ENCODE peak calls at places on chromosomes 5 and 9, in six cellular contexts. W is upper lobe of right lung; F is CD4-positive, CD25-positive, alpha-beta regulatory T cell; V is A673; O is uterus; Q is adrenal gland. D is an unnamed sample.

GRCh38 chr9:95981741-95982390 is 106.4 kb downstream of the ERCC6L2 start:
- DNase-seq in W (no peak), V (peak; percentile 93), Q (no peak), F (no peak), O (no peak), D (peak; percentile 16)

GRCh38 chr9:89842267-89842768 is 237.5 kb downstream of the GADD45G start:
- DNase-seq in F (no peak), O (no peak), Q (no peak), W (peak; percentile 57), V (no peak), D (no peak)

GRCh38 chr9:114988962-114989599 is 58.7 kb upstream of the TNFSF8 start:
- DNase-seq in Q (no peak), O (no peak), F (no peak), V (no peak), W (no peak), D (no peak)

GRCh38 chr9:89993678-89994630 is 389.1 kb downstream of the GADD45G start:
- DNase-seq in O (no peak), W (peak; percentile 84), V (no peak), Q (peak; percentile 50), F (no peak), D (no peak)

GRCh38 chr5:168353216-168353957 is 61.9 kb downstream of the WWC1 start:
- DNase-seq in O (no peak), W (no peak), Q (no peak), V (no peak), F (no peak), D (no peak)

GRCh38 chr9:108078823-108079222 is 589.3 kb upstream of the KLF4 start:
- DNase-seq in W (no peak), F (no peak), Q (no peak), V (no peak), O (no peak), D (no peak)

GRCh38 chr9:98714833-98715232 is 6.1 kb upstream of the GABBR2 start:
- DNase-seq in W (no peak), V (no peak), O (no peak), F (no peak), Q (no peak), D (no peak)

GRCh38 chr9:115640887-115641286 is 512.7 kb upstream of the PAPPA start:
- DNase-seq in Q (no peak), F (no peak), W (no peak), O (no peak), V (no peak), D (no peak)

GRCh38 chr5:138372225-138372624 is 19.7 kb downstream of the KDM3B start:
- DNase-seq in F (no peak), Q (no peak), W (no peak), O (no peak), V (no peak), D (no peak)

GRCh38 chr5:1351156-1351555 is 6.3 kb upstream of the CLPTM1L start:
- DNase-seq in V (no peak), O (no peak), Q (no peak), W (no peak), F (no peak), D (peak; percentile 7)

GRCh38 chr5:42858031-42858643 is 46.4 kb upstream of the SELENOP start:
- DNase-seq in Q (no peak), W (no peak), F (no peak), V (no peak), O (no peak), D (no peak)

GRCh38 chr5:56993241-56993640 is 41.3 kb upstream of the MIER3 start:
- DNase-seq in V (peak; percentile 60), Q (no peak), F (no peak), O (no peak), W (no peak), D (no peak)

GRCh38 chr9:129500166-129500862 is 120.6 kb downstream of the C9orf50 start:
- DNase-seq in Q (no peak), V (peak; percentile 70), F (no peak), W (no peak), O (no peak), D (no peak)

GRCh38 chr9:19457694-19458009 is 48.8 kb downstream of the ACER2 start:
- DNase-seq in W (no peak), F (no peak), V (no peak), Q (no peak), O (no peak), D (no peak)

GRCh38 chr5:117652001-117652639 is 1077.5 kb upstream of the SEMA6A start:
- DNase-seq in F (no peak), W (no peak), O (no peak), V (no peak), Q (no peak), D (no peak)

GRCh38 chr5:132090107-132090506 is 16.5 kb downstream of the CSF2 start:
- DNase-seq in Q (no peak), W (no peak), F (no peak), O (no peak), V (no peak), D (no peak)

GRCh38 chr9:111965566-111966019 is 69.0 kb downstream of the UGCG start:
- DNase-seq in O (no peak), V (no peak), W (no peak), Q (no peak), F (no peak), D (no peak)

GRCh38 chr9:111966324-111966723 is 69.7 kb downstream of the UGCG start:
- DNase-seq in V (no peak), Q (no peak), W (no peak), O (no peak), F (no peak), D (no peak)

GRCh38 chr9:111961575-111961974 is 65.0 kb downstream of the UGCG start:
- DNase-seq in V (peak; percentile 83), W (no peak), F (no peak), O (no peak), Q (no peak), D (no peak)

GRCh38 chr9:111962021-111962420 is 65.4 kb downstream of the UGCG start:
- DNase-seq in W (no peak), F (no peak), O (no peak), Q (no peak), V (no peak), D (no peak)

DNA sequence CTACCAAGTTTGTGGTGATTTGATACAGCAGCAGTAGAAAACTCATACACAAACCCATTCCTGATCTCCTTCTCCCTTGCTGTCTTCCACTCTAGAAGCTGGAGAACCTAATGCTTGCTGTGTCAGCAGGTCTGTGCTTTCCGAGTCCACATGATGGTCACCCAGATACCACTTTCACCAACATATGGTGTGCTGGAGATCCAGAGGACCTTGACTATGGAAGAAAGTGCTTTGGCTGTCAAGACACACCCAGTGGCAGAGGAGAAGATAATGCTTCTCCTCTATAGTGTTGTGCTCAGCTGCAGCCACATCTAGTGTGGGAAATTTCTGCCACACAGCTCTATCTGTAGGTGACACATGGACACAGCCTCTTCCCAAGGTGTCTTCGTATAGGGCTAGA is 67.4 kb downstream of the UGCG start:
- DNase-seq in V (no peak), W (no peak), Q (no peak), F (no peak), O (no peak), D (no peak)
- H3K27ac ChIP-seq in V (no peak overlapping the region), W (no peak overlapping the region), Q (no peak overlapping the region), F (no peak overlapping the region), O (no peak overlapping the region), D (no peak overlapping the region)

DNA sequence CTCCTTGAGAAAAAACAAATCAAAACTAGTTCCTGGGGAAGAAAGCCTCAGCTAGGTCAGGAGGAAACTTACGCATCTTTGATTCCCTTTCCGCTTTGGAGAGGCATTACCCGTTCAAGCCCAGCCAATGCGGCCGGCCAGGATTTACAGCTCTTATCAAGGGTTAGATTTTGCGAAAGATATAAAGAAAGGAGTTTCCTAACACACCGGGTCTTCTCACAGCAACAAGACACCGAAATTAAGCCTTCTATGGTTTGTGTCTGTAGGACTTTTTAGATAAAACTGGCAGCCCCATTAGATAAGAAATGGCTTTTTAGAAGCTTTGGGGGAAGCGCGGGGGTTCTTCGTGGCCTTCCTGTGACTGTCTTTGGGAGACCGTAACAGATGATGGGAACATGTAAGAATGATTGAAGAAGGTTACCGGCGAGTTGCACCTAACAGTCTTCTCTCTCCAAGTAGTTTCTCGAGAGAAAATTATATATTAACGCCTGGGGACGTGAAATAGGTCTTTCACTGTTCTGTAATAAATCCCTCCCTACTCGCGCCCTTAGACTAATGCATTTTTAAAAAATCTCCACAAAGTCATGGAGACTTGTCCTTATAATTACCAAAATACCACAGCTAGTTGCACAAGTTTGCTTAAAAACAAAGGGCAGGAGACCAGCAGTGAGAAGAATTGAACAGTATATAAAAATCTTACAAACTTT is 1.3 kb upstream of the ISL1 start:
- DNase-seq in W (no peak), Q (no peak), O (no peak), V (no peak), F (no peak), D (no peak)
- H3K27ac ChIP-seq in W (no peak overlapping the region), Q (no peak overlapping the region), O (no peak overlapping the region), V (peak overlapping the region; percentile 91), F (no peak overlapping the region), D (no peak overlapping the region)

GRCh38 chr5:68242743-68243142 is 27.2 kb downstream of the PIK3R1 start:
- DNase-seq in O (no peak), V (no peak), Q (no peak), F (no peak), W (no peak), D (no peak)

GRCh38 chr5:68240196-68240595 is 24.6 kb downstream of the PIK3R1 start:
- DNase-seq in Q (no peak), F (no peak), W (no peak), O (no peak), V (no peak), D (no peak)

GRCh38 chr5:68243251-68243650 is 27.7 kb downstream of the PIK3R1 start:
- DNase-seq in W (no peak), O (no peak), V (no peak), F (no peak), Q (no peak), D (no peak)

GRCh38 chr5:68239485-68239884 is 23.9 kb downstream of the PIK3R1 start:
- DNase-seq in Q (peak; percentile 74), O (peak; percentile 70), W (peak; percentile 72), V (no peak), F (peak; percentile 62), D (no peak)

GRCh38 chr5:68240771-68241170 is 25.2 kb downstream of the PIK3R1 start:
- DNase-seq in V (no peak), F (no peak), Q (no peak), W (no peak), O (no peak), D (no peak)
- H3K27ac ChIP-seq in V (no peak overlapping the region), F (peak overlapping the region; percentile 70), Q (no peak overlapping the region), W (no peak overlapping the region), O (peak overlapping the region; percentile 72), D (no peak overlapping the region)

GRCh38 chr5:109685916-109686315 is 3.8 kb upstream of the MAN2A1 start:
- DNase-seq in W (no peak), V (no peak), O (no peak), F (no peak), Q (no peak), D (no peak)

GRCh38 chr5:109681763-109682162 is 8.0 kb upstream of the MAN2A1 start:
- DNase-seq in W (no peak), Q (no peak), V (no peak), O (no peak), F (no peak), D (no peak)

GRCh38 chr5:109676920-109677319 is 12.8 kb upstream of the MAN2A1 start:
- DNase-seq in O (no peak), F (no peak), W (no peak), V (no peak), Q (no peak), D (no peak)

DNA sequence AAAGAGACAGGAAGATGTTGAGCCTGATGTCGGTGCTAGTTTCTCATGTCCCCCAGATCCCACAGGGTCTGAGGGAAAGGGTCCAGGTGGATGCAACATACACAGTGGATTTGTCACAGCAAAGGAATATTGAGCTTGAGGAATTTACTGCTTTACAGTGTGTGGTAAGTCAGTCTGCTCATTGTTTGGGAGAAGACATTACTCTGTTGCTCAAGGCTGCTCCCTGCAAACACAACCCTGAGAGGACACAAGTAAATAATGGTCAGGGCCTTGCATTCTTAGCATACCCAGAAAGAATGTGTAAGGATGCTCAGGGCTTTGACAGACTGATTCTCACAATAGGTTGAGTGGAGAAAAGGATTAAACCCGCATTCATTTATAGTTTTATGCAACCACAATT is 7.3 kb upstream of the MAN2A1 start:
- DNase-seq in V (no peak), W (no peak), Q (no peak), F (no peak), O (no peak), D (no peak)
- H3K27ac ChIP-seq in V (no peak overlapping the region), W (no peak overlapping the region), Q (no peak overlapping the region), F (no peak overlapping the region), O (no peak overlapping the region), D (no peak overlapping the region)